ENCODE peak calls at places on chromosomes 13 and 19, in seven cellular contexts. One of them, this sample, is unnamed.

GRCh38 chr13:97108535-97108910 is 113.6 kb upstream of the MBNL2 start:
- DNase-seq in A549: no peak
- DNase-seq in ovary: peak
- DNase-seq in sigmoid colon: no peak
- DNase-seq in tibial nerve: no peak
- DNase-seq in GM12878: no peak
- DNase-seq in upper lobe of left lung: no peak
- DNase-seq in this sample: no peak

GRCh38 chr13:75836441-75836840 is 200.3 kb downstream of the LMO7 start:
- DNase-seq in A549: no peak
- DNase-seq in ovary: no peak
- DNase-seq in sigmoid colon: no peak
- DNase-seq in tibial nerve: no peak
- DNase-seq in GM12878: no peak
- DNase-seq in upper lobe of left lung: peak
- DNase-seq in this sample: no peak

GRCh38 chr13:48660356-48661076 is 6.8 kb downstream of the CYSLTR2 start:
- DNase-seq in A549: no peak
- DNase-seq in ovary: no peak
- DNase-seq in sigmoid colon: no peak
- DNase-seq in tibial nerve: peak
- DNase-seq in GM12878: peak
- DNase-seq in upper lobe of left lung: peak
- DNase-seq in this sample: no peak

GRCh38 chr19:14375055-14375581 is 6.1 kb upstream of the ADGRE5 start:
- DNase-seq in A549: no peak
- DNase-seq in ovary: no peak
- DNase-seq in sigmoid colon: peak
- DNase-seq in tibial nerve: no peak
- DNase-seq in GM12878: no peak
- DNase-seq in upper lobe of left lung: peak
- DNase-seq in this sample: no peak

GRCh38 chr13:41458187-41458938 is 1.0 kb downstream of the RGCC start:
- DNase-seq in A549: no peak
- DNase-seq in ovary: no peak
- DNase-seq in sigmoid colon: peak
- DNase-seq in tibial nerve: no peak
- DNase-seq in GM12878: no peak
- DNase-seq in upper lobe of left lung: peak
- DNase-seq in this sample: peak

GRCh38 chr13:108534728-108535127 is 94.7 kb upstream of the MYO16 start:
- DNase-seq in A549: no peak
- DNase-seq in ovary: no peak
- DNase-seq in sigmoid colon: no peak
- DNase-seq in tibial nerve: no peak
- DNase-seq in GM12878: no peak
- DNase-seq in upper lobe of left lung: no peak
- DNase-seq in this sample: no peak

GRCh38 chr19:19911150-19911549 is 10.4 kb downstream of the ZNF93 start:
- DNase-seq in A549: no peak
- DNase-seq in ovary: no peak
- DNase-seq in sigmoid colon: no peak
- DNase-seq in tibial nerve: no peak
- DNase-seq in GM12878: no peak
- DNase-seq in upper lobe of left lung: no peak
- DNase-seq in this sample: no peak

GRCh38 chr13:41588899-41589298 is 131.5 kb downstream of the RGCC start:
- DNase-seq in A549: peak
- DNase-seq in ovary: no peak
- DNase-seq in sigmoid colon: no peak
- DNase-seq in tibial nerve: no peak
- DNase-seq in GM12878: no peak
- DNase-seq in upper lobe of left lung: no peak
- DNase-seq in this sample: no peak

GRCh38 chr19:4878491-4878968 is 11.1 kb upstream of the PLIN3 start:
- DNase-seq in A549: no peak
- DNase-seq in ovary: no peak
- DNase-seq in sigmoid colon: no peak
- DNase-seq in tibial nerve: no peak
- DNase-seq in GM12878: no peak
- DNase-seq in upper lobe of left lung: no peak
- DNase-seq in this sample: no peak

GRCh38 chr19:12521996-12522395 is 29.3 kb downstream of the ZNF564 start:
- DNase-seq in A549: peak
- DNase-seq in ovary: no peak
- DNase-seq in sigmoid colon: no peak
- DNase-seq in tibial nerve: no peak
- DNase-seq in GM12878: no peak
- DNase-seq in upper lobe of left lung: no peak
- DNase-seq in this sample: no peak

GRCh38 chr19:22622901-22623840 is 11.0 kb upstream of the ZNF492 start:
- DNase-seq in A549: no peak
- DNase-seq in ovary: peak
- DNase-seq in sigmoid colon: no peak
- DNase-seq in tibial nerve: no peak
- DNase-seq in GM12878: no peak
- DNase-seq in upper lobe of left lung: peak
- DNase-seq in this sample: no peak

GRCh38 chr13:22080832-22081231 is 410.0 kb downstream of the FGF9 start:
- DNase-seq in A549: no peak
- DNase-seq in ovary: no peak
- DNase-seq in sigmoid colon: no peak
- DNase-seq in tibial nerve: no peak
- DNase-seq in GM12878: no peak
- DNase-seq in upper lobe of left lung: no peak
- DNase-seq in this sample: no peak

GRCh38 chr13:69720278-69720983 is 387.2 kb upstream of the ATXN8OS start:
- DNase-seq in A549: no peak
- DNase-seq in ovary: no peak
- DNase-seq in sigmoid colon: no peak
- DNase-seq in tibial nerve: no peak
- DNase-seq in GM12878: no peak
- DNase-seq in upper lobe of left lung: no peak
- DNase-seq in this sample: no peak

GRCh38 chr13:112892759-112893569 is 76.0 kb upstream of the MCF2L start:
- DNase-seq in A549: no peak
- DNase-seq in ovary: no peak
- DNase-seq in sigmoid colon: no peak
- DNase-seq in tibial nerve: no peak
- DNase-seq in GM12878: no peak
- DNase-seq in upper lobe of left lung: no peak
- DNase-seq in this sample: no peak

GRCh38 chr19:2344381-2344870 is 15.6 kb upstream of the TMPRSS9 start:
- DNase-seq in A549: no peak
- DNase-seq in ovary: peak
- DNase-seq in sigmoid colon: no peak
- DNase-seq in tibial nerve: no peak
- DNase-seq in GM12878: no peak
- DNase-seq in upper lobe of left lung: no peak
- DNase-seq in this sample: no peak

GRCh38 chr13:96958286-96958891 is 35.9 kb downstream of the OXGR1 start:
- DNase-seq in A549: peak
- DNase-seq in ovary: no peak
- DNase-seq in sigmoid colon: no peak
- DNase-seq in tibial nerve: peak
- DNase-seq in GM12878: no peak
- DNase-seq in upper lobe of left lung: no peak
- DNase-seq in this sample: no peak

GRCh38 chr19:51735759-51736449 is 12.1 kb upstream of the HAS1 start:
- DNase-seq in A549: no peak
- DNase-seq in ovary: no peak
- DNase-seq in sigmoid colon: peak
- DNase-seq in tibial nerve: peak
- DNase-seq in GM12878: no peak
- DNase-seq in upper lobe of left lung: peak
- DNase-seq in this sample: no peak

GRCh38 chr19:2014731-2015610 is 543 bp downstream of the BTBD2 start:
- DNase-seq in A549: no peak
- DNase-seq in ovary: peak
- DNase-seq in sigmoid colon: peak
- DNase-seq in tibial nerve: no peak
- DNase-seq in GM12878: no peak
- DNase-seq in upper lobe of left lung: no peak
- DNase-seq in this sample: no peak

GRCh38 chr13:36608474-36608873 is 65.3 kb upstream of the SERTM1 start:
- DNase-seq in A549: no peak
- DNase-seq in ovary: no peak
- DNase-seq in sigmoid colon: no peak
- DNase-seq in tibial nerve: no peak
- DNase-seq in GM12878: no peak
- DNase-seq in upper lobe of left lung: no peak
- DNase-seq in this sample: no peak

GRCh38 chr13:28636677-28637317 is 22.1 kb upstream of the POMP start:
- DNase-seq in A549: peak
- DNase-seq in ovary: no peak
- DNase-seq in sigmoid colon: no peak
- DNase-seq in tibial nerve: peak
- DNase-seq in GM12878: peak
- DNase-seq in upper lobe of left lung: peak
- DNase-seq in this sample: no peak

GRCh38 chr13:98976338-98976737 is 1.5 kb downstream of the DOCK9 start:
- DNase-seq in A549: no peak
- DNase-seq in ovary: no peak
- DNase-seq in sigmoid colon: no peak
- DNase-seq in tibial nerve: no peak
- DNase-seq in GM12878: no peak
- DNase-seq in upper lobe of left lung: no peak
- DNase-seq in this sample: no peak

GRCh38 chr13:43303040-43303729 is 279.8 kb downstream of the DNAJC15 start:
- DNase-seq in A549: peak
- DNase-seq in ovary: peak
- DNase-seq in sigmoid colon: peak
- DNase-seq in tibial nerve: no peak
- DNase-seq in GM12878: no peak
- DNase-seq in upper lobe of left lung: no peak
- DNase-seq in this sample: no peak
- TF ChIP-seq CTCF in A549: no peak
- TF ChIP-seq CTCF in ovary: no peak
- TF ChIP-seq CTCF in sigmoid colon: peak
- TF ChIP-seq CTCF in tibial nerve: peak
- TF ChIP-seq CTCF in GM12878: peak
- TF ChIP-seq CTCF in upper lobe of left lung: peak
- TF ChIP-seq CTCF in this sample: peak

DNA sequence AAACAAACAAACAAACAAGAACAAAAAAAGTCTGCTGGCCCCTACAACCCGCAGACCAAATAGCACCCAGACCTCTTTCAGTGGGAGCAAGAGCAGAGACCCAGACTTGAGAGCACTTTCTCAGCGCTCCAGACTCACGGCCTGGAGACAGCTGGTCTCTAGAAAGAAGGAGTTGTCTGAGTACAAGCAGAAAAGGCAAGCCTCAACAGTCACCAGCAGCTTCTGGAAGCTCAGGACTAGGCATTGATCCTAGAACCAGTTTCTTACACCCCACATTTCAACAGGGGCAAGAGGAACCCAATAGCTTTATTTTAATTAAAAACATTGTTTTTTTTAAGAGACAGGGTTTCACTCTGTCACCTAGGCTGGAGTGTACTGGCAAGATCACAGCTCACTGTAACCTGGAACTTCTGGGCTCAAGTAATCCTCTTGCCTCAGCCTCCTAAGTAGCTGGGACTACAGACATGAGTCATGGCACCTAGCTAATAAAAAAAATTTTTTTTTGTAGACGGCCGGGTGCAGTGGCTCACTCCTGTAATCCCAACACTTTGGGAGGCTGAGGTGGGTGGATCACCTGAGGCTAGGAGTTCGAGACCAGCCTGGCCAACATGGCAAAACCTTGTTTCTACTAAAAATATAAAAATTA is 30.4 kb downstream of the RASL11A start:
- DNase-seq in A549: no peak
- DNase-seq in ovary: no peak
- DNase-seq in sigmoid colon: no peak
- DNase-seq in tibial nerve: no peak
- DNase-seq in GM12878: no peak
- DNase-seq in upper lobe of left lung: no peak
- DNase-seq in this sample: no peak
- H3K27ac ChIP-seq in A549: no peak
- H3K27ac ChIP-seq in ovary: no peak
- H3K27ac ChIP-seq in sigmoid colon: no peak
- H3K27ac ChIP-seq in tibial nerve: no peak
- H3K27ac ChIP-seq in GM12878: no peak
- H3K27ac ChIP-seq in upper lobe of left lung: no peak
- H3K27ac ChIP-seq in this sample: no peak

DNA sequence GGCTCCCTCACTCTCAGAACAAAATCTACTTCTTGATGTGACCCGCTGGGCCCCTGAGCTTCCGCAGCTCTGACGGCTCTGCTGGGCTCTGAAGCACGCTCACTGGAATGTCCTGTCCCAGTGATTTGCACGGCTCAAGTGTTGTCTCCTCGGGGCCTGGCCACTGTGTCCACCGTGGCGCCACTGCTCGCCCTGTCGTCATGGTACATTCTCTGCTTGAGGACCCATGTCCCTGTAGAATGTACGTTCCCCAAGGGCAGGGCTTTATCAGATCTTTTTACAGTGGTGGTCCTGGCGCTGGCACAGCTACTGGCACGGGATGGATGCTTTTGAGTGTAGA is 12.1 kb downstream of the KLHL26 start:
- DNase-seq in A549: no peak
- DNase-seq in ovary: peak
- DNase-seq in sigmoid colon: no peak
- DNase-seq in tibial nerve: no peak
- DNase-seq in GM12878: no peak
- DNase-seq in upper lobe of left lung: no peak
- DNase-seq in this sample: no peak
- TF ChIP-seq EP300 in A549: no peak
- TF ChIP-seq EP300 in ovary: no peak
- TF ChIP-seq EP300 in sigmoid colon: no peak
- TF ChIP-seq EP300 in tibial nerve: no peak
- TF ChIP-seq EP300 in GM12878: no peak
- TF ChIP-seq EP300 in upper lobe of left lung: no peak
- TF ChIP-seq EP300 in this sample: no peak

GRCh38 chr19:44626067-44626624 is 12.8 kb downstream of the IGSF23 start:
- DNase-seq in A549: peak
- DNase-seq in ovary: no peak
- DNase-seq in sigmoid colon: no peak
- DNase-seq in tibial nerve: no peak
- DNase-seq in GM12878: no peak
- DNase-seq in upper lobe of left lung: no peak
- DNase-seq in this sample: no peak

GRCh38 chr19:44625531-44626066 is 12.2 kb downstream of the IGSF23 start:
- DNase-seq in A549: no peak
- DNase-seq in ovary: no peak
- DNase-seq in sigmoid colon: no peak
- DNase-seq in tibial nerve: no peak
- DNase-seq in GM12878: no peak
- DNase-seq in upper lobe of left lung: no peak
- DNase-seq in this sample: no peak

GRCh38 chr19:44628793-44629192 is 14.9 kb upstream of the PVR start:
- DNase-seq in A549: no peak
- DNase-seq in ovary: no peak
- DNase-seq in sigmoid colon: no peak
- DNase-seq in tibial nerve: no peak
- DNase-seq in GM12878: no peak
- DNase-seq in upper lobe of left lung: no peak
- DNase-seq in this sample: no peak

GRCh38 chr19:44624840-44625354 is 11.5 kb downstream of the IGSF23 start:
- DNase-seq in A549: no peak
- DNase-seq in ovary: no peak
- DNase-seq in sigmoid colon: no peak
- DNase-seq in tibial nerve: no peak
- DNase-seq in GM12878: no peak
- DNase-seq in upper lobe of left lung: no peak
- DNase-seq in this sample: no peak

GRCh38 chr19:44627631-44628030 is 14.3 kb downstream of the IGSF23 start:
- DNase-seq in A549: no peak
- DNase-seq in ovary: no peak
- DNase-seq in sigmoid colon: no peak
- DNase-seq in tibial nerve: no peak
- DNase-seq in GM12878: no peak
- DNase-seq in upper lobe of left lung: no peak
- DNase-seq in this sample: no peak
- TF ChIP-seq CTCF in A549: no peak
- TF ChIP-seq CTCF in ovary: no peak
- TF ChIP-seq CTCF in sigmoid colon: no peak
- TF ChIP-seq CTCF in tibial nerve: no peak
- TF ChIP-seq CTCF in GM12878: no peak
- TF ChIP-seq CTCF in upper lobe of left lung: no peak
- TF ChIP-seq CTCF in this sample: no peak